ENCODE peak calls at places on chromosomes 5 and 9, in six cellular contexts. Q, S, I, H, U and L are unnamed samples.

GRCh38 chr9:122248448-122248865 is 16.2 kb downstream of the RBM18 start:
- DNase-seq in U (no peak), Q (no peak), S (no peak), H (no peak), I (no peak), L (no peak)

GRCh38 chr9:137452761-137453642 is 6.1 kb downstream of the NSMF start:
- DNase-seq in I (no peak), Q (peak; percentile 21), S (no peak), H (peak; percentile 23), U (no peak), L (peak; percentile 53)

GRCh38 chr9:25677301-25678146 is 720 bp downstream of the TUSC1 start:
- DNase-seq in H (peak; percentile 90), S (no peak), U (peak; percentile 78), Q (peak; percentile 89), I (peak; percentile 30), L (peak; percentile 91)

GRCh38 chr5:103674739-103675138 is 112.2 kb upstream of the NUDT12 start:
- DNase-seq in U (peak; percentile 4), H (no peak), S (no peak), I (no peak), Q (no peak), L (no peak)

GRCh38 chr5:84113246-84114118 is 271.2 kb downstream of the EDIL3 start:
- DNase-seq in H (no peak), I (peak; percentile 37), Q (no peak), U (no peak), S (no peak), L (no peak)

GRCh38 chr9:110370316-110370715 is 32.7 kb upstream of the TXNDC8 start:
- DNase-seq in Q (no peak), I (no peak), H (no peak), U (no peak), S (no peak), L (no peak)

GRCh38 chr5:59416441-59416840 is 477.1 kb downstream of the PDE4D start:
- DNase-seq in Q (no peak), I (no peak), U (no peak), S (no peak), H (no peak), L (no peak)

GRCh38 chr9:127203501-127204327 is 60.9 kb upstream of the GARNL3 start:
- DNase-seq in I (no peak), S (no peak), Q (no peak), H (no peak), U (no peak), L (peak; percentile 34)

GRCh38 chr5:109805882-109806281 is 116.2 kb downstream of the MAN2A1 start:
- DNase-seq in H (no peak), U (no peak), I (peak; percentile 3), S (no peak), Q (no peak), L (no peak)

GRCh38 chr9:134165357-134166315 is 1.3 kb upstream of the RNU6ATAC start:
- DNase-seq in S (peak; percentile 14), Q (peak; percentile 27), H (peak; percentile 28), I (no peak), U (peak; percentile 31), L (no peak)

DNA sequence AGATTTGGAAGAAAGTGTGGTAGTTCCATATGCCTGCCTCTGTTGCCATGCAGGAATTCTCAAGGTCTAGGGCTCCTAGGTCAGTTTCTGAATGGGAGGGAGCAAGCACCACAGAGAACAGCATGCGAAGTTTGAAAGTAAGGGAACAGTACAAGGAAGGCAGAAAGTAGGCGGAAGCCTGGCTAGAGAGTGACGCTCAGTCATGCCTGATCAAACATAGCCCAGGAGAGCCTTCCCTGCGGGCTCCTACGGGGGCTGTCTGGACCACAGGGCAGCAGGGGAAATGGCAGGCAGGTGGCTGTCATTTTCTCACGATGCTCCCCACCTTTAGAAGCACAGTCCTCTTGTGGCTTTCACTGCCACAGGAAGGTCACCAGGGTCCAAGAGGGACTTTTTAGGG is 12.8 kb upstream of the STC2 start:
- DNase-seq in S (no peak), Q (no peak), I (no peak), U (no peak), H (no peak), L (no peak)
- H3K4me1 ChIP-seq in S (no peaks in the 10 kb centered on the region), Q (no peaks in the 10 kb centered on the region), I (peaks cover 10% of the 10 kb centered on the region), U (no peaks in the 10 kb centered on the region), H (no peaks in the 10 kb centered on the region), L (no peaks in the 10 kb centered on the region)

DNA sequence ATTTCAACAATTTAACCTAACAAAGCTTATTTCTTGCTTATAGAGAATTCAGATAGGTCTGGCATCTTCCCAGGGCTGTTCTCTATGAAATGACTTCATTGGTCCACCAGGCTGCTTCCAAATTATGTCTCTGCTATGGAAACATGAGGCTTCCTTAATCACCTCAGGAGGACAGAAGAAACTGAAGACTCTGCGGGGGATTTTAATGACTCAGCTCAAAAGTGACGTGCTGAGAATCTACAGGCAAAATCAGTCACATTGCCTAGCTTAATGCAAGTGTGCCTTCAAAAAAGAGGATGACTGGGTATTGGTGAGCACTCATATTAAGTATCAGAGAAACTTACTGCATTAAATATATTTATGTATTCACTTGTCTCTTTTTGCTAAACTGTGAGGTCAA is 315.5 kb upstream of the RGMB start:
- DNase-seq in S (no peak), Q (no peak), H (no peak), U (no peak), I (no peak), L (no peak)
- H3K27ac ChIP-seq in S (no peak overlapping the region), Q (no peak overlapping the region), H (no peak overlapping the region), U (no peak overlapping the region), I (no peak overlapping the region), L (no peak overlapping the region)

GRCh38 chr9:121185178-121185745 is 16.4 kb downstream of the RAB14 start:
- DNase-seq in I (no peak), U (no peak), S (no peak), H (no peak), Q (no peak), L (no peak)
- H3K4me1 ChIP-seq in I (peaks cover 1% of the 10 kb centered on the region), U (peaks cover 94% of the 10 kb centered on the region), S (peaks cover 47% of the 10 kb centered on the region), H (no peaks in the 10 kb centered on the region), Q (peaks cover 51% of the 10 kb centered on the region), L (no peaks in the 10 kb centered on the region)

DNA sequence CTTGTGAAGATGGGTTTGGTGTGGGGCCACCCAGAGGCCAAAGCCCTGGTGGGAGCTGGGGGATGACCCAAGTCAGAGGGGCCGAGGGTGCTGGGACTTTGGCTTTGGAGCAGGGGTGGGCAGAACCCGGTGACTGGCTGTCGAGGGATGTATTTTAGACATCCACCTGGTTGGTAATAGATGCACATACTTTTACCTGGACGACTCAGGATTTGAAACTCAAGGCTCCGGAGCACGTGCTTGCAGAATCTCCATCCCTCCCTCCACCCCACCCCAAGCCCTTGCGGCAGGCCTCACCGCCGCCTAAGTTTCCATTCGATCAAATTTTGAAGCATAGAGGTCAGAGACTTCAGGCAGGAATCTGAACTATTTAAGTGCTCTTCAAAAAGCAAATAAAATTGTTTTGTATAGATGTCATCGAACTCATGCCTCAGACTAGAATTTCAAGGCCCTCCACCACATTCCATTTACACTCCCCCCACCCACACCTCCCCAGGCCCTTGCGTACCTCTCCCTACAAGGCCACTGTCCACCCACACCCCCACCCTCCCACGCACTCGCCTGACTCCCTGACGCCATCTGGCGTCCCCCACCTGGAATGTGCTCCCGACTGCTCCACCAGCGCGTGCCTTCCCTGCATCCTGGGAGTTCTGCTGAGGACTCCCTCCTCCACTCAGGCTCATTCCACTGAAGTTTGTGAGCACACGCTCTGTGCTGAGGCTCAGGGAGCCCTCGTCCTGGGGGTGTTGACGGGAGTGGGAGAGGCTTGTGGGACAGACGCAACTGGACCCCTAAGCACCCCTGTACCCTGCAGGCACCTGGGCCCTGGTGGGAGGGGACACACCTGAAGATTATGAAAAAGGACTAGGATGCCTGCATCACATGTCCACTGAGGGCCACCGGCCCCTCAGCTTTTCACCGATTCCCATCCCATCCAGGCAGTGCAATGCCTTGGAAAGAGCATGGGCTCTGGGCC is 56.4 kb upstream of the RPL26L1 start:
- DNase-seq in Q (peak; percentile 83), H (peak; percentile 78), U (peak; percentile 81), S (no peak), I (peak; percentile 24), L (peak; percentile 75)
- H3K27ac ChIP-seq in Q (peak overlapping the region; percentile 99), H (peak overlapping the region; percentile 95), U (peak overlapping the region; percentile 77), S (no peak overlapping the region), I (no peak overlapping the region), L (peak overlapping the region; percentile 83)

DNA sequence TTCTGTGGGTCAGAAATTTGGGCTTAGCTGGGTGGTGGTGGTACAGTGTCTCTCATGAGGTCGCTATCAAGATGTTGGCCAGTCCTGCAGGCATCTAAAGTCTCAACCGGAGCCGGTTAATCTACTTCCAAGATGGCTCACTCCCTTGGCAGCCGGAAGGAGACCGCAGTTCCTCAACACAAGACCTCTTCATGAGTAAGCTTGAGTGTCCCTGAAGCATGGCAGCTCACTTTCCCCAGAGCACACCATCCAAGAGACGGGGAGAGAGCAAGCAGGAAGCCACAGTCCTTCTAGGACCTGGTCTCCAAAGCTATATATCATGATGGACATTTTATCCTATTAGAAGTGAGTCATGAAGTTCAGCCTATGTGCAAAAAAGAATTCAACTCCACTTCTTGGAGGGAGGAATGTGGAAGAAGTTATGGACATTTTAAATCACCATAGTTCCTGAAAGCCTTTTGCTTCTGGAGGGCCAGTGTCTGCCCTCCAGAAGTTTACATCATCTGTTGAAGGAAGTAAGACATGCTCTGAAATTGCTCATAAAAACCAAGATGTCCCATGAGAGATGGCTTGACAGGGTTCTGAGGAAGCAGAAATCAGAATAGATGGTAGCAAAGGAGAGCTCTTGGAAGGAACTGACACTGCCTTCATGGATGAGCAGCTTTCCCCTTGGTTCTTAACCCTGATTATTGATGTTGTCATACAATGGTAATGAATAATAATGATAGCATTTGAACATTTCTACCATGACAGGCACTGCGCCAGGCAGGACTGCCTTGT is 21.3 kb downstream of the GALNT10 start:
- DNase-seq in I (no peak), S (no peak), U (no peak), Q (no peak), H (no peak), L (no peak)
- H3K4me1 ChIP-seq in I (peaks cover 2% of the 10 kb centered on the region), S (peaks cover 9% of the 10 kb centered on the region), U (peaks cover 9% of the 10 kb centered on the region), Q (no peaks in the 10 kb centered on the region), H (no peaks in the 10 kb centered on the region), L (no peaks in the 10 kb centered on the region)